ENCODE peak calls at places on chromosomes 12 and 14, in five cellular contexts. J, K, Q, G and Y are unnamed samples.
A peak's percentile ranks its signal among the peaks of the same experiment; 100 is the strongest.

GRCh38 chr14:97179573-97179972 is 382.4 kb downstream of the VRK1 start:
- DNase-seq in K (no peak), G (no peak), Q (no peak), J (no peak), Y (no peak)

GRCh38 chr12:104434129-104434528 is 22.6 kb upstream of the CHST11 start:
- DNase-seq in Q (no peak), G (no peak), J (no peak), K (no peak), Y (no peak)

GRCh38 chr14:64891839-64892375 is 12.2 kb upstream of the SPTB start:
- DNase-seq in J (peak; percentile 69), G (no peak), K (peak; percentile 76), Q (peak; percentile 23), Y (peak; percentile 63)

GRCh38 chr12:2259368-2259767 is 206.6 kb downstream of the CACNA1C start:
- DNase-seq in K (no peak), Q (no peak), J (no peak), G (no peak), Y (no peak)

GRCh38 chr14:95307402-95308041 is 12.2 kb downstream of the CLMN start:
- DNase-seq in J (no peak), K (no peak), Q (no peak), G (no peak), Y (no peak)

GRCh38 chr14:86038401-86038985 is 508.5 kb downstream of the FLRT2 start:
- DNase-seq in Q (peak; percentile 1), J (peak; percentile 23), G (no peak), K (peak; percentile 6), Y (no peak)

GRCh38 chr12:8045952-8046944 is 13.7 kb downstream of the FOXJ2 start:
- DNase-seq in K (peak; percentile 84), J (peak; percentile 63), Q (peak; percentile 76), G (peak; percentile 87), Y (peak; percentile 41)

GRCh38 chr14:91350813-91351507 is 66.7 kb downstream of the CCDC88C start:
- DNase-seq in J (no peak), G (no peak), K (peak; percentile 80), Q (no peak), Y (no peak)

GRCh38 chr12:95687937-95688336 is 102.6 kb downstream of the NTN4 start:
- DNase-seq in K (no peak), J (no peak), G (no peak), Q (no peak), Y (no peak)

GRCh38 chr12:105319691-105320209 is 10.7 kb upstream of the C12orf75 start:
- DNase-seq in Q (no peak), K (no peak), G (no peak), J (no peak), Y (no peak)

GRCh38 chr12:7877421-7877820 is 4.7 kb upstream of the SLC2A14 start:
- DNase-seq in G (no peak), J (no peak), Q (no peak), K (no peak), Y (no peak)

GRCh38 chr12:104358353-104359003 is 54.9 kb downstream of the EID3 start:
- DNase-seq in K (peak; percentile 80), G (no peak), Q (peak; percentile 64), J (peak; percentile 54), Y (peak; percentile 69)

GRCh38 chr12:88308825-88309224 is 166.7 kb downstream of the TMTC3 start:
- DNase-seq in J (peak; percentile 90), K (no peak), G (no peak), Q (no peak), Y (no peak)

GRCh38 chr14:29940482-29940881 is 12.8 kb upstream of the PRKD1 start:
- DNase-seq in Q (no peak), G (no peak), J (no peak), K (no peak), Y (no peak)

GRCh38 chr12:30243426-30243825 is 452.2 kb downstream of the IPO8 start:
- DNase-seq in G (no peak), Q (no peak), J (no peak), K (no peak), Y (no peak)

GRCh38 chr12:29241821-29242591 is 92.9 kb downstream of the FAR2 start:
- DNase-seq in G (no peak), J (peak; percentile 1), K (peak; percentile 15), Q (peak; percentile 36), Y (no peak)

GRCh38 chr14:37512173-37512572 is 82.9 kb downstream of the FOXA1 start:
- DNase-seq in K (no peak), G (no peak), J (no peak), Q (no peak), Y (no peak)

GRCh38 chr14:35401853-35402252 is 2.7 kb downstream of the NFKBIA start:
- DNase-seq in K (no peak), Q (no peak), J (no peak), G (no peak), Y (no peak)

GRCh38 chr12:116662612-116663144 is 75.2 kb downstream of the SPRING1 start:
- DNase-seq in J (peak; percentile 9), G (no peak), Q (no peak), K (no peak), Y (no peak)

GRCh38 chr14:90302529-90303303 is 29.0 kb downstream of the NRDE2 start:
- DNase-seq in Q (no peak), G (no peak), J (no peak), K (no peak), Y (no peak)

GRCh38 chr14:100297320-100298300 is 8.6 kb downstream of the SLC25A29 start:
- DNase-seq in J (peak; percentile 53), G (no peak), Q (no peak), K (peak; percentile 91), Y (no peak)

GRCh38 chr14:51845811-51846210 is 14.6 kb upstream of the GNG2 start:
- DNase-seq in K (no peak), J (no peak), G (no peak), Q (no peak), Y (no peak)

GRCh38 chr14:101926085-101926484 is 38.3 kb upstream of the DYNC1H1 start:
- DNase-seq in K (no peak), Q (no peak), G (no peak), J (no peak), Y (no peak)

GRCh38 chr12:62817556-62818271 is 117.2 kb downstream of the PPM1H start:
- DNase-seq in K (no peak), J (no peak), G (no peak), Q (no peak), Y (no peak)

GRCh38 chr12:127006972-127007371 is 1260.0 kb upstream of the TMEM132C start:
- DNase-seq in J (no peak), K (no peak), Q (no peak), G (no peak), Y (no peak)

GRCh38 chr14:32434880-32435279 is 105.8 kb downstream of the AKAP6 start:
- DNase-seq in K (no peak), Q (no peak), J (no peak), G (no peak), Y (no peak)

GRCh38 chr12:39440781-39441180 is 2.1 kb downstream of the KIF21A start:
- DNase-seq in J (no peak), Q (no peak), K (no peak), G (no peak), Y (no peak)

GRCh38 chr12:96193725-96194571 is at the start of gene ELK3:
- DNase-seq in K (peak; percentile 78), G (no peak), J (peak; percentile 48), Q (peak; percentile 66), Y (peak; percentile 28)

DNA sequence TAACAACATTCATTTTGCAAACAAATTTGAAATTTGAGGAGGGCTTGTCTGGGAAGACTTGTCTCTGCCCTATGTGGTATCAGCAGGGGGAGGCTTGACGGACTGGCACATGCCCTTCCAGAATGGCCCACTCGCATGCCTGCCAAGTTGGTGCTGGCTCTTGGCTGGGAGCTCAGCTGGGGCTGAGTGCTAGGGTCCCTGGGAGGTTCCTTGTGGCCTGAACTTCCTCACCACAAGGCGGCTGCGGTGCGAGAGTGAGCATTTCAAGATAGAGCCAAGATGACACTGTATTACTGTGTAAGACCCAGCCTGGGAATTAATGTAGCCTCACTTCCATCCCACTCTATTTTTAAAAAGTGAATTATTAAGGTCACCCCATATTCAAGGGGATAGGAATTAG is 271.6 kb upstream of the PLEKHG7 start:
- DNase-seq in Q (no peak), K (no peak), J (no peak), G (no peak), Y (no peak)
- TF ChIP-seq CTCF in Q (no peak), K (peak; percentile 54), J (no peak), G (no peak), Y (no peak)

GRCh38 chr14:62185078-62185477 is 422.9 kb downstream of the SNAPC1 start:
- DNase-seq in K (no peak), G (no peak), J (no peak), Q (no peak), Y (no peak)
- TF ChIP-seq CTCF in K (no peak), G (no peak), J (no peak), Q (no peak), Y (peak; percentile 26)

GRCh38 chr14:77601846-77602609 is 14.4 kb downstream of the SPTLC2 start:
- DNase-seq in J (no peak), G (no peak), K (no peak), Q (no peak), Y (no peak)

GRCh38 chr14:77603031-77603430 is 13.4 kb downstream of the SPTLC2 start:
- DNase-seq in G (no peak), J (no peak), Q (no peak), K (no peak), Y (no peak)

GRCh38 chr14:77605392-77605978 is 11.0 kb downstream of the SPTLC2 start:
- DNase-seq in J (no peak), G (no peak), Q (no peak), K (no peak), Y (no peak)

GRCh38 chr14:77599894-77600293 is 16.5 kb downstream of the SPTLC2 start:
- DNase-seq in J (no peak), Q (no peak), K (no peak), G (no peak), Y (no peak)

DNA sequence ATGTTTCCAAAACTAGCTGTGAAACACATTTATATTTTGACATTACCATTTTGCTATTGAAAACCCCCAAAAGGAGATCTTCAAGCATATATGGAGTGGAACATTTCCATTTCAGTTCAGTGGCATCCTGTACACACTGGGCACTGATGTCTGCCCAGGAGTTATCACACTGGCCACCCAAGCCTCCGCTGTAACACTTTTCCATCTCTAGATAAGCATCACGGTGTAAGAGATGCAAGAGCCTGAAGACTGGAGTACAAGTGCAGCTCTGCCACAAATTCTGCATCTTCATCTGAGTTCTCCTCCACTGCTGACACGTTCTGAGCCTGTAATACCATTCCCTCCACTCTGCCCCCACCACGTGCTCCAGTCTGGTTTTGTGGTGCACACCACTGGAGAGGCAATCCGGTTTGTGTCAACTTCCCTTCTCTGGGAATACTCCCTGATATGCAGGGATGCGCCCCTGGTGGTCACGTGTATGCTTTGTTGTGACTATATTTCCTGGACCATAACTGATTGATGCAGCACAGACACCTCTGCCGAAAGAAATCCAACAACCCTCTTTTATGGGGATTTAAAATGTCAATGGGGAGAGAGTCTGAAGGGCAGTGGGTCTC is 12.7 kb downstream of the SPTLC2 start:
- DNase-seq in Q (no peak), J (no peak), K (no peak), G (no peak), Y (no peak)
- TF ChIP-seq CTCF in Q (peak; percentile 45), J (peak; percentile 69), K (peak; percentile 4), G (no peak), Y (no peak)

GRCh38 chr12:119204716-119205285 is 26.1 kb downstream of the HSPB8 start:
- DNase-seq in J (no peak), Q (no peak), K (no peak), G (no peak), Y (no peak)

GRCh38 chr12:119207161-119207560 is 28.4 kb downstream of the HSPB8 start:
- DNase-seq in J (no peak), G (no peak), K (no peak), Q (no peak), Y (no peak)

GRCh38 chr12:119208626-119209061 is 29.9 kb downstream of the HSPB8 start:
- DNase-seq in G (peak; percentile 45), J (peak; percentile 58), K (no peak), Q (peak; percentile 42), Y (no peak)

GRCh38 chr12:119204137-119204536 is 25.4 kb downstream of the HSPB8 start:
- DNase-seq in Q (no peak), K (no peak), J (no peak), G (no peak), Y (no peak)

GRCh38 chr12:119206348-119207075 is 27.8 kb downstream of the HSPB8 start:
- DNase-seq in J (no peak), K (no peak), Q (no peak), G (no peak), Y (no peak)
- TF ChIP-seq CTCF in J (no peak), K (no peak), Q (no peak), G (no peak), Y (no peak)